ENCODE peak calls at places on chromosomes 5 and 9, in nine cellular contexts. One of them, this sample, is unnamed.

GRCh38 chr9:93670208-93671029 is 94.0 kb downstream of the PHF2 start:
- DNase-seq in astrocyte: no peak
- DNase-seq in lower lobe of right lung: no peak
- DNase-seq in progenitor cell of endocrine pancreas: peak
- DNase-seq in lower leg skin: no peak
- DNase-seq in fibroblast of lung: peak
- DNase-seq in IMR-90: peak
- DNase-seq in CD4-positive, alpha-beta T cell: no peak
- DNase-seq in AG04450: no peak
- DNase-seq in this sample: no peak

GRCh38 chr5:873328-873727 is 19.3 kb downstream of the BRD9 start:
- DNase-seq in progenitor cell of endocrine pancreas: no peak
- DNase-seq in AG04450: no peak
- DNase-seq in CD4-positive, alpha-beta T cell: no peak
- DNase-seq in astrocyte: no peak
- DNase-seq in IMR-90: no peak
- DNase-seq in lower lobe of right lung: peak
- DNase-seq in lower leg skin: no peak
- DNase-seq in fibroblast of lung: no peak
- DNase-seq in this sample: no peak

GRCh38 chr5:33423018-33423630 is 17.6 kb upstream of the TARS1 start:
- DNase-seq in fibroblast of lung: peak
- DNase-seq in CD4-positive, alpha-beta T cell: no peak
- DNase-seq in AG04450: no peak
- DNase-seq in IMR-90: peak
- DNase-seq in progenitor cell of endocrine pancreas: no peak
- DNase-seq in lower lobe of right lung: no peak
- DNase-seq in astrocyte: no peak
- DNase-seq in lower leg skin: no peak
- DNase-seq in this sample: peak

GRCh38 chr9:86093788-86094555 is 5.4 kb downstream of the GOLM1 start:
- DNase-seq in lower lobe of right lung: peak
- DNase-seq in fibroblast of lung: peak
- DNase-seq in CD4-positive, alpha-beta T cell: no peak
- DNase-seq in astrocyte: no peak
- DNase-seq in AG04450: no peak
- DNase-seq in IMR-90: peak
- DNase-seq in progenitor cell of endocrine pancreas: peak
- DNase-seq in lower leg skin: no peak
- DNase-seq in this sample: no peak

GRCh38 chr5:173234129-173234793 is 745 bp downstream of the NKX2-5 start:
- DNase-seq in astrocyte: no peak
- DNase-seq in progenitor cell of endocrine pancreas: no peak
- DNase-seq in IMR-90: no peak
- DNase-seq in CD4-positive, alpha-beta T cell: no peak
- DNase-seq in lower leg skin: no peak
- DNase-seq in lower lobe of right lung: no peak
- DNase-seq in AG04450: no peak
- DNase-seq in fibroblast of lung: no peak
- DNase-seq in this sample: no peak

GRCh38 chr9:119160559-119160958 is 208.7 kb downstream of the BRINP1 start:
- DNase-seq in fibroblast of lung: no peak
- DNase-seq in CD4-positive, alpha-beta T cell: no peak
- DNase-seq in IMR-90: no peak
- DNase-seq in AG04450: no peak
- DNase-seq in lower lobe of right lung: no peak
- DNase-seq in progenitor cell of endocrine pancreas: no peak
- DNase-seq in lower leg skin: no peak
- DNase-seq in astrocyte: no peak
- DNase-seq in this sample: no peak

GRCh38 chr9:135474915-135475314 is 4.7 kb upstream of the PPP1R26 start:
- DNase-seq in lower leg skin: no peak
- DNase-seq in astrocyte: no peak
- DNase-seq in lower lobe of right lung: peak
- DNase-seq in IMR-90: no peak
- DNase-seq in CD4-positive, alpha-beta T cell: no peak
- DNase-seq in fibroblast of lung: peak
- DNase-seq in progenitor cell of endocrine pancreas: peak
- DNase-seq in AG04450: no peak
- DNase-seq in this sample: no peak

GRCh38 chr9:78860806-78861475 is 564.0 kb downstream of the PSAT1 start:
- DNase-seq in progenitor cell of endocrine pancreas: no peak
- DNase-seq in fibroblast of lung: peak
- DNase-seq in AG04450: no peak
- DNase-seq in lower leg skin: no peak
- DNase-seq in astrocyte: peak
- DNase-seq in lower lobe of right lung: no peak
- DNase-seq in IMR-90: peak
- DNase-seq in CD4-positive, alpha-beta T cell: no peak
- DNase-seq in this sample: peak

GRCh38 chr5:68505917-68506860 is 290.6 kb downstream of the PIK3R1 start:
- DNase-seq in lower leg skin: no peak
- DNase-seq in AG04450: no peak
- DNase-seq in fibroblast of lung: peak
- DNase-seq in IMR-90: peak
- DNase-seq in progenitor cell of endocrine pancreas: no peak
- DNase-seq in CD4-positive, alpha-beta T cell: no peak
- DNase-seq in astrocyte: peak
- DNase-seq in lower lobe of right lung: no peak
- DNase-seq in this sample: peak

GRCh38 chr5:172680921-172681320 is 39.9 kb downstream of the NEURL1B start:
- DNase-seq in astrocyte: no peak
- DNase-seq in AG04450: no peak
- DNase-seq in lower lobe of right lung: no peak
- DNase-seq in CD4-positive, alpha-beta T cell: no peak
- DNase-seq in progenitor cell of endocrine pancreas: no peak
- DNase-seq in fibroblast of lung: no peak
- DNase-seq in lower leg skin: no peak
- DNase-seq in IMR-90: no peak
- DNase-seq in this sample: no peak

GRCh38 chr9:131707677-131708612 is 31.9 kb downstream of the RAPGEF1 start:
- DNase-seq in fibroblast of lung: peak
- DNase-seq in CD4-positive, alpha-beta T cell: no peak
- DNase-seq in lower leg skin: no peak
- DNase-seq in IMR-90: peak
- DNase-seq in progenitor cell of endocrine pancreas: no peak
- DNase-seq in lower lobe of right lung: peak
- DNase-seq in astrocyte: peak
- DNase-seq in AG04450: peak
- DNase-seq in this sample: peak

GRCh38 chr5:6772886-6773285 is 59.7 kb downstream of the TENT4A start:
- DNase-seq in progenitor cell of endocrine pancreas: no peak
- DNase-seq in IMR-90: no peak
- DNase-seq in AG04450: no peak
- DNase-seq in lower lobe of right lung: no peak
- DNase-seq in astrocyte: no peak
- DNase-seq in CD4-positive, alpha-beta T cell: no peak
- DNase-seq in fibroblast of lung: no peak
- DNase-seq in lower leg skin: no peak
- DNase-seq in this sample: no peak

GRCh38 chr5:56311306-56311904 is 78.3 kb upstream of the ANKRD55 start:
- DNase-seq in CD4-positive, alpha-beta T cell: no peak
- DNase-seq in lower leg skin: no peak
- DNase-seq in AG04450: no peak
- DNase-seq in IMR-90: no peak
- DNase-seq in progenitor cell of endocrine pancreas: no peak
- DNase-seq in lower lobe of right lung: no peak
- DNase-seq in astrocyte: no peak
- DNase-seq in fibroblast of lung: no peak
- DNase-seq in this sample: no peak

GRCh38 chr5:82057051-82057450 is 85.2 kb downstream of the ATG10 start:
- DNase-seq in lower leg skin: no peak
- DNase-seq in lower lobe of right lung: no peak
- DNase-seq in fibroblast of lung: peak
- DNase-seq in astrocyte: peak
- DNase-seq in progenitor cell of endocrine pancreas: no peak
- DNase-seq in CD4-positive, alpha-beta T cell: no peak
- DNase-seq in AG04450: no peak
- DNase-seq in IMR-90: peak
- DNase-seq in this sample: no peak

GRCh38 chr5:76851713-76852369 is 2.0 kb downstream of the S100Z start:
- DNase-seq in astrocyte: no peak
- DNase-seq in CD4-positive, alpha-beta T cell: no peak
- DNase-seq in fibroblast of lung: no peak
- DNase-seq in lower lobe of right lung: no peak
- DNase-seq in IMR-90: no peak
- DNase-seq in AG04450: no peak
- DNase-seq in lower leg skin: no peak
- DNase-seq in progenitor cell of endocrine pancreas: no peak
- DNase-seq in this sample: no peak

DNA sequence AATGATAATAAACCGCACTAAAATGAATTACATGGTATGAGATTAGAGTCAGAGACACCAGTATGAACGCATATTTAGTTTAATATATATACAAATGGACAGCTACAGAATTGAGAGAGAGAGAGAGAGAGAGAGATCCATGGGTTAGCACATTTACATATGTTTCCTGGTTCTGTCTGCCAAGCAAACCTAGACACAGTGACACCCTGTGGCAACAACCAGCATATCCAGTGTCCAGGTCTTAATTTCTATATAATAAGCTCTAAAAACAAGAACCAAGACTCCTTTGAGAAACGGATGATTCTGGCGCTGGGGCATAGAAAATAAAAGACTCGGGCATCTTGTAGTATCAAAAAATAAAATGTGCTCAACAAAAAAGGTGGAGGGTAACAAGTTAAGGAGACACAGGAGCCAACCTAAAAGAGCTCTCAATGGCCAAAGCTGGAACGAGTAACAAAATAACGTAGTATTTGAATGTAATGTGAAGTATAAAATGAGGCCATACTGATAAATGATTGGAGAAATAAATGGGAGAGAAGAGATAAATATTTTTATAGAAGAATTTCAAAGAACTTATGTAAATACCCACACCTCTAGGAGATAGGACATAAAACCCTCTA is 84.5 kb downstream of the RFX3 start:
- DNase-seq in AG04450: peak
- DNase-seq in IMR-90: peak
- DNase-seq in astrocyte: peak
- DNase-seq in fibroblast of lung: peak
- DNase-seq in CD4-positive, alpha-beta T cell: peak
- DNase-seq in lower lobe of right lung: no peak
- DNase-seq in lower leg skin: peak
- DNase-seq in progenitor cell of endocrine pancreas: no peak
- DNase-seq in this sample: peak
- TF ChIP-seq CTCF in AG04450: peak
- TF ChIP-seq CTCF in IMR-90: peak
- TF ChIP-seq CTCF in astrocyte: peak
- TF ChIP-seq CTCF in fibroblast of lung: peak
- TF ChIP-seq CTCF in CD4-positive, alpha-beta T cell: peak
- TF ChIP-seq CTCF in lower lobe of right lung: peak
- TF ChIP-seq CTCF in lower leg skin: no peak
- TF ChIP-seq CTCF in progenitor cell of endocrine pancreas: peak
- TF ChIP-seq CTCF in this sample: peak

GRCh38 chr5:87048156-87048555 is 219.5 kb upstream of the RASA1 start:
- DNase-seq in progenitor cell of endocrine pancreas: no peak
- DNase-seq in astrocyte: no peak
- DNase-seq in lower leg skin: no peak
- DNase-seq in IMR-90: no peak
- DNase-seq in fibroblast of lung: no peak
- DNase-seq in CD4-positive, alpha-beta T cell: no peak
- DNase-seq in lower lobe of right lung: no peak
- DNase-seq in AG04450: no peak
- DNase-seq in this sample: peak
- TF ChIP-seq CTCF in progenitor cell of endocrine pancreas: no peak
- TF ChIP-seq CTCF in astrocyte: no peak
- TF ChIP-seq CTCF in lower leg skin: no peak
- TF ChIP-seq CTCF in IMR-90: no peak
- TF ChIP-seq CTCF in fibroblast of lung: no peak
- TF ChIP-seq CTCF in CD4-positive, alpha-beta T cell: no peak
- TF ChIP-seq CTCF in lower lobe of right lung: no peak
- TF ChIP-seq CTCF in AG04450: no peak
- TF ChIP-seq CTCF in this sample: no peak

GRCh38 chr5:65076251-65076869 is 307.6 kb downstream of the CWC27 start:
- DNase-seq in progenitor cell of endocrine pancreas: no peak
- DNase-seq in astrocyte: peak
- DNase-seq in IMR-90: peak
- DNase-seq in AG04450: peak
- DNase-seq in lower lobe of right lung: peak
- DNase-seq in lower leg skin: peak
- DNase-seq in fibroblast of lung: peak
- DNase-seq in CD4-positive, alpha-beta T cell: peak
- DNase-seq in this sample: peak
- TF ChIP-seq CTCF in progenitor cell of endocrine pancreas: peak
- TF ChIP-seq CTCF in astrocyte: peak
- TF ChIP-seq CTCF in IMR-90: peak
- TF ChIP-seq CTCF in AG04450: peak
- TF ChIP-seq CTCF in lower lobe of right lung: peak
- TF ChIP-seq CTCF in lower leg skin: no peak
- TF ChIP-seq CTCF in fibroblast of lung: peak
- TF ChIP-seq CTCF in CD4-positive, alpha-beta T cell: peak
- TF ChIP-seq CTCF in this sample: no peak

GRCh38 chr5:141382469-141383294 is at the start of gene PCDHGA7:
- DNase-seq in astrocyte: peak
- DNase-seq in fibroblast of lung: peak
- DNase-seq in lower lobe of right lung: no peak
- DNase-seq in IMR-90: peak
- DNase-seq in lower leg skin: no peak
- DNase-seq in CD4-positive, alpha-beta T cell: no peak
- DNase-seq in AG04450: no peak
- DNase-seq in progenitor cell of endocrine pancreas: no peak
- DNase-seq in this sample: no peak
- TF ChIP-seq CTCF in astrocyte: peak
- TF ChIP-seq CTCF in fibroblast of lung: peak
- TF ChIP-seq CTCF in lower lobe of right lung: no peak
- TF ChIP-seq CTCF in IMR-90: peak
- TF ChIP-seq CTCF in lower leg skin: no peak
- TF ChIP-seq CTCF in CD4-positive, alpha-beta T cell: no peak
- TF ChIP-seq CTCF in AG04450: peak
- TF ChIP-seq CTCF in progenitor cell of endocrine pancreas: no peak
- TF ChIP-seq CTCF in this sample: peak

GRCh38 chr9:68779558-68780376 is 74.7 kb downstream of the PIP5K1B start:
- DNase-seq in fibroblast of lung: peak
- DNase-seq in astrocyte: peak
- DNase-seq in IMR-90: peak
- DNase-seq in progenitor cell of endocrine pancreas: peak
- DNase-seq in CD4-positive, alpha-beta T cell: peak
- DNase-seq in lower leg skin: peak
- DNase-seq in AG04450: peak
- DNase-seq in lower lobe of right lung: peak
- DNase-seq in this sample: peak
- TF ChIP-seq CTCF in fibroblast of lung: peak
- TF ChIP-seq CTCF in astrocyte: no peak
- TF ChIP-seq CTCF in IMR-90: peak
- TF ChIP-seq CTCF in progenitor cell of endocrine pancreas: peak
- TF ChIP-seq CTCF in CD4-positive, alpha-beta T cell: peak
- TF ChIP-seq CTCF in lower leg skin: no peak
- TF ChIP-seq CTCF in AG04450: no peak
- TF ChIP-seq CTCF in lower lobe of right lung: peak
- TF ChIP-seq CTCF in this sample: no peak

DNA sequence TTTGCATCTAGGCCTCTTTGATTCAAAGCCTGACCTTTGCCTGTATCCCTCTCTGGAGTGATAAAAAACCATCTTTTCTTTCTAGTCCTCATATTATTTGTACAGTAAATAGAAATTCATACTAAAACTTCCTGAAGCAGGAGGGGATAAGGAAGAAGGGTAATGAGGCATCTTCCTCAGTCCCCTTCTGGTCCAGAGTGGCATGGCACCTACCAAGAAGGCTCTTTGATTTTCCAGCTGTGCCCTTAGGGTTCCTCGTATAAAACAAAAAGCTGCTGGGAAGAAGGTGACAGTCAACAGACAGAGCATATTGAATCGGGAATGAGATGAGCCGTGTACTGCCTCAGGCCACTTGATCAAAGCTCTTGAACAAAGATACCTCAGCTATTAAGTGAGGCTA is 71.9 kb upstream of the SPDL1 start:
- DNase-seq in IMR-90: no peak
- DNase-seq in CD4-positive, alpha-beta T cell: no peak
- DNase-seq in fibroblast of lung: no peak
- DNase-seq in lower leg skin: no peak
- DNase-seq in progenitor cell of endocrine pancreas: no peak
- DNase-seq in astrocyte: no peak
- DNase-seq in AG04450: no peak
- DNase-seq in lower lobe of right lung: no peak
- DNase-seq in this sample: no peak
- TF ChIP-seq CTCF in IMR-90: no peak
- TF ChIP-seq CTCF in CD4-positive, alpha-beta T cell: no peak
- TF ChIP-seq CTCF in fibroblast of lung: no peak
- TF ChIP-seq CTCF in lower leg skin: no peak
- TF ChIP-seq CTCF in progenitor cell of endocrine pancreas: peak
- TF ChIP-seq CTCF in astrocyte: no peak
- TF ChIP-seq CTCF in AG04450: no peak
- TF ChIP-seq CTCF in lower lobe of right lung: no peak
- TF ChIP-seq CTCF in this sample: no peak

This sample was measured in MCF 10A.